ENCODE peak calls at places on chromosomes 11 and 22, in four cellular contexts. R, D, B and A are unnamed samples.

GRCh38 chr11:74384641-74385040 is 13.6 kb downstream of the PGM2L1 start:
- DNase-seq in D (no peak), B (no peak), R (peak), A (no peak)

GRCh38 chr11:15972838-15973237 is 383.5 kb downstream of the SOX6 start:
- DNase-seq in R (no peak), B (no peak), D (no peak), A (no peak)

GRCh38 chr22:37274380-37274862 is 7.9 kb upstream of the CYTH4 start:
- DNase-seq in R (no peak), B (no peak), D (no peak), A (no peak)

GRCh38 chr11:58195939-58196338 is 7.1 kb downstream of the OR9Q2 start:
- DNase-seq in R (no peak), B (no peak), D (no peak), A (no peak)

GRCh38 chr11:90453525-90453924 is 230.7 kb upstream of the CHORDC1 start:
- DNase-seq in B (no peak), D (no peak), R (no peak), A (no peak)

GRCh38 chr22:22764085-22764484 is 119.7 kb downstream of the GGTLC2 start:
- DNase-seq in B (no peak), R (no peak), D (no peak), A (no peak)

GRCh38 chr11:45021001-45021400 is 70.3 kb upstream of the TP53I11 start:
- DNase-seq in R (no peak), B (no peak), D (no peak), A (no peak)

GRCh38 chr11:6377902-6378694 is 12.2 kb upstream of the SMPD1 start:
- DNase-seq in R (no peak), D (no peak), B (no peak), A (no peak)

GRCh38 chr11:33723238-33723881 is 12.9 kb downstream of the CD59 start:
- DNase-seq in R (no peak), B (peak), D (no peak), A (peak)

GRCh38 chr11:92838655-92839334 is 130.7 kb upstream of the MTNR1B start:
- DNase-seq in D (no peak), B (no peak), R (no peak), A (no peak)

GRCh38 chr11:113014262-113014661 is 53.0 kb downstream of the NCAM1 start:
- DNase-seq in B (no peak), R (no peak), D (no peak), A (no peak)

GRCh38 chr11:35323076-35323868 is 96.1 kb downstream of the SLC1A2 start:
- DNase-seq in R (no peak), B (no peak), D (no peak), A (no peak)

GRCh38 chr11:130769782-130770565 is 146.3 kb downstream of the SNX19 start:
- DNase-seq in B (no peak), R (no peak), D (no peak), A (no peak)

GRCh38 chr22:29043906-29044575 is 17.6 kb downstream of the C22orf31 start:
- DNase-seq in R (no peak), B (no peak), D (no peak), A (no peak)

GRCh38 chr11:134576286-134576685 is 164.2 kb upstream of the B3GAT1 start:
- DNase-seq in D (no peak), R (no peak), B (no peak), A (no peak)

GRCh38 chr11:98561216-98561615 is 459.5 kb upstream of the CNTN5 start:
- DNase-seq in B (no peak), R (no peak), D (no peak), A (no peak)

GRCh38 chr11:119380160-119380815 is 1.2 kb downstream of the USP2 start:
- DNase-seq in B (peak), D (no peak), R (peak), A (no peak)

GRCh38 chr11:60937144-60937527 is 12.9 kb downstream of the TMEM132A start:
- DNase-seq in D (no peak), B (no peak), R (no peak), A (no peak)

GRCh38 chr22:23305321-23305910 is 125.1 kb downstream of the BCR start:
- DNase-seq in D (no peak), R (no peak), B (no peak), A (no peak)

GRCh38 chr11:34915136-34916013 is 804 bp downstream of the APIP start:
- DNase-seq in D (no peak), B (peak), R (no peak), A (no peak)

GRCh38 chr22:45454260-45454659 is 40.8 kb downstream of the RIBC2 start:
- DNase-seq in R (no peak), B (no peak), D (no peak), A (no peak)

GRCh38 chr11:44408141-44408540 is 98.2 kb upstream of the ALX4 start:
- DNase-seq in R (no peak), B (no peak), D (no peak), A (no peak)

GRCh38 chr11:45652781-45653180 is 12.6 kb downstream of the CHST1 start:
- DNase-seq in D (no peak), R (no peak), B (no peak), A (no peak)

DNA sequence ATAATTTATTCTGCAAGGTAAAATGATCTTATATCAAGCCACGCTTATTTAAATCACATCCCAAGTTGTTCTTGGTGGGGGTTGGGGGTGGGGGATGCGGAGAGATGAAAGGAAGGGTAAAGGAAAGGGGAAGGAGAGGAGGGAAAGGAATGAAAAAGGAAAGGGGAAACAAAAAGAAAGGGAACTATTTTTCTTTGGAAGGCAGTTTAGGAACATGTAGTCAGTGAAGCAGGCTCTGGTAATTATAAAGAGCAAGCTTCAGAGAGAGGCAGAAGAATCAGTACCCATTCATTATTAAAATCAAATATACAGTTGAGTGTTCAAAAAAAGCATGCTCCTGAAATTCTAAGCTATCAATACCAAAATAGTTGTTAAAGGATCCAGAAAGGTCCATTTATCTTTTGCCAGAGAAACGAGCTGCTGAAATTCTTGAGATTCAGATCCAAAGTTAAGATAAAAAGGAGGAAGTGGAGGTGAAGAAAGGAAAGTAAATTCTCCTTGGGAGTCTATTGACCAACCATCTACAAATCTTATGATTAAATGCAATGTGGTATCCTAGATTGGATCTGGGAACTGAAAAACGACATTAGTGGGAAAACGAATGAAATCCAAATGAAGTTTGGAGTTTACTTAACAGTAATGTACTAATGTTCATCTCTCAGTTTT is 107.4 kb downstream of the SGSM3 start:
- DNase-seq in B (no peak), R (no peak), D (no peak), A (no peak)
- TF ChIP-seq JUNB in B (no peak), R (no peak), D (no peak), A (no peak)

GRCh38 chr11:127017482-127017881 is 16.9 kb upstream of the KIRREL3 start:
- DNase-seq in B (peak), D (no peak), R (no peak), A (peak)
- TF ChIP-seq RFX5 in B (no peak), D (no peak), R (no peak), A (no peak)

DNA sequence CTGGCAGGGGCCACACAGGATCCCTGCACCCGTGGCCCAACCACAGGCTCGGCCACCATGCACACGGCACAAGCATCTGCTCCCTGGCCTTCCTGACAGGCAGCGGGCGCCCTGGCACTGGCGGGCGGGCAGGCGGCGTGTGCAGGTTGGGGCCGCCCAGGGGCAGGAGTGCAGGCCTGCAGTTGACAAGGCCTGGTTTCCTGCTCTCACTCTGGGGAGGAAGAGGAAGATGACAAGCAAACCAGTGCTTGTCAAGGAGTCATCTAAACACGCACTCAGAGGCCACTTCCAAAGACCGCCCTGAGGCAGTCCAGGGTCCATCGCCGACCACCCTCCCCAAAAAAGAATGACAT is 65.4 kb upstream of the LINC01488 start:
- DNase-seq in B (no peak), D (no peak), R (no peak), A (no peak)
- TF ChIP-seq JUNB in B (no peak), D (no peak), R (no peak), A (no peak)

GRCh38 chr11:3022982-3023381 is 30.9 kb upstream of the NAP1L4 start:
- DNase-seq in B (no peak), D (no peak), R (no peak), A (no peak)

GRCh38 chr11:3021125-3021524 is 29.0 kb upstream of the NAP1L4 start:
- DNase-seq in D (no peak), B (peak), R (peak), A (peak)

GRCh38 chr11:3020011-3020410 is 27.9 kb upstream of the NAP1L4 start:
- DNase-seq in R (no peak), B (no peak), D (no peak), A (no peak)

GRCh38 chr11:3026803-3027202 is 30.4 kb downstream of the CARS1 start:
- DNase-seq in D (no peak), B (no peak), R (no peak), A (no peak)

GRCh38 chr11:3022300-3022967 is 30.3 kb upstream of the NAP1L4 start:
- DNase-seq in R (no peak), B (no peak), D (peak), A (no peak)
- TF ChIP-seq RFX5 in R (no peak), B (no peak), D (no peak), A (no peak)